ENCODE peak calls at places on chromosome 18, in eight cellular contexts. P is HCT116; C is HFFc6; G is iPS-NIHi11; V is esophagus squamous epithelium; E is upper lobe of right lung; N is fibroblast of lung; Q is CD4-positive, alpha-beta T cell. H is an unnamed sample.

GRCh38 chr18:77858331-77858730 is 608.7 kb downstream of the GALR1 start:
- DNase-seq in N (no peak), G (no peak), P (no peak), V (no peak), C (no peak), E (no peak), Q (no peak), H (no peak)

GRCh38 chr18:22838639-22839487 is 94.3 kb upstream of the RBBP8 start:
- DNase-seq in C (no peak), E (no peak), Q (no peak), V (no peak), N (no peak), G (no peak), P (no peak), H (no peak)

GRCh38 chr18:23032030-23032582 is 99.0 kb downstream of the RBBP8 start:
- DNase-seq in N (peak), V (no peak), P (no peak), Q (no peak), E (no peak), G (peak), C (peak), H (peak)

GRCh38 chr18:23401400-23402347 is 51.4 kb upstream of the RIOK3 start:
- DNase-seq in V (no peak), E (peak), N (peak), Q (no peak), G (peak), P (no peak), C (no peak), H (peak)

GRCh38 chr18:62122330-62122729 is 64.5 kb downstream of the PIGN start:
- DNase-seq in C (no peak), P (no peak), E (no peak), Q (no peak), V (no peak), G (no peak), N (no peak), H (no peak)

GRCh38 chr18:79387214-79387613 is 8.5 kb upstream of the NFATC1 start:
- DNase-seq in Q (no peak), P (no peak), C (no peak), G (no peak), V (no peak), N (no peak), E (no peak), H (no peak)

GRCh38 chr18:13573750-13574149 is 152.6 kb downstream of the FAM210A start:
- DNase-seq in E (no peak), V (no peak), G (no peak), P (no peak), Q (no peak), C (no peak), N (no peak), H (no peak)

GRCh38 chr18:28178720-28179119 is 1.8 kb upstream of the CDH2 start:
- DNase-seq in C (peak), Q (no peak), P (no peak), N (no peak), V (no peak), E (no peak), G (no peak), H (peak)

H was measured in renal cortical epithelial cell.